ENCODE peak calls at places on chromosomes 2 and 18, in seven cellular contexts. One of them, this sample, is unnamed.

GRCh38 chr2:88549616-88550292 is 77.5 kb downstream of the EIF2AK3 start:
- DNase-seq in RWPE2: no peak
- DNase-seq in transverse colon: no peak
- DNase-seq in WERI-Rb-1: no peak
- DNase-seq in astrocyte of the spinal cord: no peak
- DNase-seq in fibroblast of villous mesenchyme: no peak
- DNase-seq in left lung: no peak
- DNase-seq in this sample: no peak

GRCh38 chr2:48085888-48086287 is 179.6 kb upstream of the FBXO11 start:
- DNase-seq in RWPE2: no peak
- DNase-seq in WERI-Rb-1: no peak
- DNase-seq in astrocyte of the spinal cord: no peak
- DNase-seq in transverse colon: no peak
- DNase-seq in left lung: no peak
- DNase-seq in fibroblast of villous mesenchyme: no peak
- DNase-seq in this sample: no peak

GRCh38 chr2:64036343-64036742 is 17.1 kb upstream of the VPS54 start:
- DNase-seq in WERI-Rb-1: no peak
- DNase-seq in astrocyte of the spinal cord: peak
- DNase-seq in transverse colon: no peak
- DNase-seq in fibroblast of villous mesenchyme: peak
- DNase-seq in left lung: no peak
- DNase-seq in RWPE2: no peak
- DNase-seq in this sample: no peak

GRCh38 chr2:25170888-25171287 is 2.5 kb upstream of the POMC start:
- DNase-seq in transverse colon: no peak
- DNase-seq in RWPE2: no peak
- DNase-seq in WERI-Rb-1: no peak
- DNase-seq in fibroblast of villous mesenchyme: no peak
- DNase-seq in left lung: no peak
- DNase-seq in astrocyte of the spinal cord: no peak
- DNase-seq in this sample: no peak

GRCh38 chr2:226832076-226832475 is 3.8 kb upstream of the RHBDD1 start:
- DNase-seq in RWPE2: no peak
- DNase-seq in left lung: no peak
- DNase-seq in astrocyte of the spinal cord: no peak
- DNase-seq in fibroblast of villous mesenchyme: no peak
- DNase-seq in transverse colon: no peak
- DNase-seq in WERI-Rb-1: no peak
- DNase-seq in this sample: no peak

GRCh38 chr2:234678721-234679120 is 181.8 kb upstream of the ARL4C start:
- DNase-seq in WERI-Rb-1: peak
- DNase-seq in left lung: no peak
- DNase-seq in transverse colon: no peak
- DNase-seq in astrocyte of the spinal cord: peak
- DNase-seq in RWPE2: no peak
- DNase-seq in fibroblast of villous mesenchyme: peak
- DNase-seq in this sample: no peak

GRCh38 chr2:100584811-100585210 is 22.0 kb downstream of the PDCL3 start:
- DNase-seq in WERI-Rb-1: no peak
- DNase-seq in astrocyte of the spinal cord: no peak
- DNase-seq in RWPE2: no peak
- DNase-seq in left lung: no peak
- DNase-seq in transverse colon: no peak
- DNase-seq in fibroblast of villous mesenchyme: no peak
- DNase-seq in this sample: no peak

GRCh38 chr2:149055751-149056150 is 17.3 kb downstream of the LYPD6B start:
- DNase-seq in RWPE2: no peak
- DNase-seq in fibroblast of villous mesenchyme: no peak
- DNase-seq in left lung: no peak
- DNase-seq in WERI-Rb-1: no peak
- DNase-seq in astrocyte of the spinal cord: no peak
- DNase-seq in transverse colon: no peak
- DNase-seq in this sample: no peak

GRCh38 chr2:108531674-108532055 is 2.6 kb upstream of the LIMS1 start:
- DNase-seq in transverse colon: no peak
- DNase-seq in astrocyte of the spinal cord: no peak
- DNase-seq in left lung: no peak
- DNase-seq in fibroblast of villous mesenchyme: no peak
- DNase-seq in WERI-Rb-1: no peak
- DNase-seq in RWPE2: no peak
- DNase-seq in this sample: no peak

GRCh38 chr2:127770973-127771735 is 39.8 kb downstream of the WDR33 start:
- DNase-seq in fibroblast of villous mesenchyme: peak
- DNase-seq in WERI-Rb-1: no peak
- DNase-seq in transverse colon: no peak
- DNase-seq in RWPE2: no peak
- DNase-seq in astrocyte of the spinal cord: peak
- DNase-seq in left lung: no peak
- DNase-seq in this sample: no peak

GRCh38 chr2:36352711-36353110 is 2.9 kb upstream of the CRIM1 start:
- DNase-seq in WERI-Rb-1: no peak
- DNase-seq in transverse colon: no peak
- DNase-seq in fibroblast of villous mesenchyme: peak
- DNase-seq in left lung: no peak
- DNase-seq in RWPE2: no peak
- DNase-seq in astrocyte of the spinal cord: peak
- DNase-seq in this sample: no peak

GRCh38 chr2:85811850-85812735 is 58.3 kb downstream of the ATOH8 start:
- DNase-seq in transverse colon: no peak
- DNase-seq in fibroblast of villous mesenchyme: no peak
- DNase-seq in RWPE2: no peak
- DNase-seq in left lung: peak
- DNase-seq in WERI-Rb-1: no peak
- DNase-seq in astrocyte of the spinal cord: no peak
- DNase-seq in this sample: no peak

GRCh38 chr2:26666671-26667070 is 25.5 kb upstream of the CIB4 start:
- DNase-seq in WERI-Rb-1: peak
- DNase-seq in left lung: no peak
- DNase-seq in transverse colon: no peak
- DNase-seq in fibroblast of villous mesenchyme: no peak
- DNase-seq in astrocyte of the spinal cord: no peak
- DNase-seq in RWPE2: no peak
- DNase-seq in this sample: no peak

GRCh38 chr2:160394153-160394552 is 99.5 kb downstream of the RBMS1 start:
- DNase-seq in transverse colon: no peak
- DNase-seq in WERI-Rb-1: no peak
- DNase-seq in RWPE2: no peak
- DNase-seq in astrocyte of the spinal cord: no peak
- DNase-seq in fibroblast of villous mesenchyme: no peak
- DNase-seq in left lung: no peak
- DNase-seq in this sample: no peak

GRCh38 chr18:49168970-49169619 is 218.3 kb upstream of the SMAD7 start:
- DNase-seq in WERI-Rb-1: no peak
- DNase-seq in RWPE2: no peak
- DNase-seq in astrocyte of the spinal cord: no peak
- DNase-seq in fibroblast of villous mesenchyme: no peak
- DNase-seq in transverse colon: peak
- DNase-seq in left lung: no peak
- DNase-seq in this sample: no peak

GRCh38 chr2:241574911-241575623 is 16.5 kb downstream of the BOK start:
- DNase-seq in astrocyte of the spinal cord: no peak
- DNase-seq in fibroblast of villous mesenchyme: no peak
- DNase-seq in WERI-Rb-1: no peak
- DNase-seq in transverse colon: no peak
- DNase-seq in left lung: no peak
- DNase-seq in RWPE2: no peak
- DNase-seq in this sample: no peak

GRCh38 chr2:44777542-44777941 is 164.0 kb upstream of the SIX3 start:
- DNase-seq in WERI-Rb-1: peak
- DNase-seq in RWPE2: no peak
- DNase-seq in left lung: no peak
- DNase-seq in fibroblast of villous mesenchyme: no peak
- DNase-seq in astrocyte of the spinal cord: no peak
- DNase-seq in transverse colon: peak
- DNase-seq in this sample: no peak

GRCh38 chr2:9820020-9820973 is 23.0 kb upstream of the TAF1B start:
- DNase-seq in astrocyte of the spinal cord: peak
- DNase-seq in transverse colon: no peak
- DNase-seq in WERI-Rb-1: peak
- DNase-seq in fibroblast of villous mesenchyme: peak
- DNase-seq in left lung: no peak
- DNase-seq in RWPE2: peak
- DNase-seq in this sample: no peak

DNA sequence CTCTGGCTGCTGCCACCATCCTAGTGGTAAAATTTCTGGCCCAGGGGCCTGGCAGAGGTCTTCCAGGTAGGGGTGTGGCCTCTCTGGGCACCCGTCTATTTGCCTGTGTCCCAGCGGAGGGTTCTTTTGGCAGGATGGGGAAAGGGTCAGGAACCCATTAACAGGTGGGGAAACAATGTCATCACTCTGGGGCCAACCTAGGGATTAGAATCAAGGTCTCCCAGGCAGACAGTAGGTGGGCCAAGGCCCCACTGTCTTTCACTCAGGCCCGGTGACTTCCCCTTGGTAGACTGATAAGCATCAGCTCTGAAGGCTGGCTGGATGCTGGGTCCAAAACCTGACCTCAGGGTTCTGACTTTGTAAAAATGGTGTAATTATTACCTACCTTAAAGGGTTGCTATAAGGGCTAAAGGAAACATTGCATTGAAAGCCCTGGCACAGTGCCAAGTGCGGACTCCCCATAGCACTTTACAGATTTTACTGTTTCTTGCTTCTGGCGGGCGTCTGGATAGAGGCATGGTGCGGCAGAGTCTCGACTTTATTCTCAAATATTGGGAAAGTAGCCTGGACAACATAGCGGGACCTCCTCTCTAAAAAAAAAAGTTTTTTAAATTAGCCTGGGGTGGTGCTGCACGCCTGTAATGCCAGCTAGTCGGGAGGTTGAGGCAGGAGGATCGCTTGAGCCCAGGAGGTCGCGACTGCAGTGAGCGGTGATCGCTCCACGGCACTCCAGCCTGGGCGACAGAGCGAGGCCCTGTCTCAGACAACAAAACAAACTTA is 2.2 kb downstream of the LBX2 start:
- DNase-seq in left lung: peak
- DNase-seq in fibroblast of villous mesenchyme: no peak
- DNase-seq in RWPE2: no peak
- DNase-seq in transverse colon: no peak
- DNase-seq in WERI-Rb-1: no peak
- DNase-seq in astrocyte of the spinal cord: no peak
- DNase-seq in this sample: no peak
- H3K4me3 ChIP-seq in left lung: peak
- H3K4me3 ChIP-seq in fibroblast of villous mesenchyme: no peak
- H3K4me3 ChIP-seq in RWPE2: no peak
- H3K4me3 ChIP-seq in transverse colon: no peak
- H3K4me3 ChIP-seq in WERI-Rb-1: no peak
- H3K4me3 ChIP-seq in astrocyte of the spinal cord: no peak
- H3K4me3 ChIP-seq in this sample: peak

DNA sequence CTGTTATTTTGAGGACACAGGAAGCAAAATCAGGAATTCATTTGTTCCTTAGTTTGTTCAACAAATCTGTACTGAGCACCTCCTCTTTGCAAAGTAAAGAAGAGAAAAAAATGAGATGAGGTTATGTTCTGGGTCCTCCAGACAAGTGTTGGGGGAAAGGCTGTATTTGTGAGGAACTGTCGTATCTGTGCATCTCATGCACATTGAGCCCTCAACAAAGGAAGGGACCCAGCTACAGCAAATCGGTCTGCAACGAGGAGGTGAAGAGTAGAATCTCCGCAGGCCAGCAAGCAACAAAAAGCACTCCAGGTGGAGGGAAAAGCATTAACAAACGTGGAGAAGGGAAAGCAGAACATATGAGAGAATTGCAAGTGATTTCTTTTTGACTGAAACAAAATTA is 143.0 kb upstream of the CYP1B1 start:
- DNase-seq in astrocyte of the spinal cord: no peak
- DNase-seq in transverse colon: no peak
- DNase-seq in fibroblast of villous mesenchyme: no peak
- DNase-seq in left lung: no peak
- DNase-seq in RWPE2: no peak
- DNase-seq in WERI-Rb-1: no peak
- DNase-seq in this sample: no peak
- H3K4me3 ChIP-seq in astrocyte of the spinal cord: no peak
- H3K4me3 ChIP-seq in transverse colon: no peak
- H3K4me3 ChIP-seq in fibroblast of villous mesenchyme: no peak
- H3K4me3 ChIP-seq in left lung: no peak
- H3K4me3 ChIP-seq in RWPE2: no peak
- H3K4me3 ChIP-seq in WERI-Rb-1: no peak
- H3K4me3 ChIP-seq in this sample: no peak

GRCh38 chr18:2655153-2655953 is at the start of gene SMCHD1:
- DNase-seq in left lung: peak
- DNase-seq in RWPE2: peak
- DNase-seq in astrocyte of the spinal cord: peak
- DNase-seq in WERI-Rb-1: peak
- DNase-seq in transverse colon: peak
- DNase-seq in fibroblast of villous mesenchyme: peak
- DNase-seq in this sample: peak

GRCh38 chr18:2657043-2657512 is 1.6 kb downstream of the SMCHD1 start:
- DNase-seq in fibroblast of villous mesenchyme: no peak
- DNase-seq in RWPE2: no peak
- DNase-seq in WERI-Rb-1: no peak
- DNase-seq in left lung: no peak
- DNase-seq in transverse colon: no peak
- DNase-seq in astrocyte of the spinal cord: peak
- DNase-seq in this sample: no peak

GRCh38 chr18:2655954-2656236 is 369 bp downstream of the SMCHD1 start:
- DNase-seq in astrocyte of the spinal cord: no peak
- DNase-seq in transverse colon: no peak
- DNase-seq in left lung: no peak
- DNase-seq in RWPE2: peak
- DNase-seq in WERI-Rb-1: no peak
- DNase-seq in fibroblast of villous mesenchyme: no peak
- DNase-seq in this sample: no peak

GRCh38 chr18:2656237-2657042 is 914 bp downstream of the SMCHD1 start:
- DNase-seq in RWPE2: no peak
- DNase-seq in left lung: peak
- DNase-seq in WERI-Rb-1: peak
- DNase-seq in transverse colon: peak
- DNase-seq in astrocyte of the spinal cord: peak
- DNase-seq in fibroblast of villous mesenchyme: peak
- DNase-seq in this sample: no peak

DNA sequence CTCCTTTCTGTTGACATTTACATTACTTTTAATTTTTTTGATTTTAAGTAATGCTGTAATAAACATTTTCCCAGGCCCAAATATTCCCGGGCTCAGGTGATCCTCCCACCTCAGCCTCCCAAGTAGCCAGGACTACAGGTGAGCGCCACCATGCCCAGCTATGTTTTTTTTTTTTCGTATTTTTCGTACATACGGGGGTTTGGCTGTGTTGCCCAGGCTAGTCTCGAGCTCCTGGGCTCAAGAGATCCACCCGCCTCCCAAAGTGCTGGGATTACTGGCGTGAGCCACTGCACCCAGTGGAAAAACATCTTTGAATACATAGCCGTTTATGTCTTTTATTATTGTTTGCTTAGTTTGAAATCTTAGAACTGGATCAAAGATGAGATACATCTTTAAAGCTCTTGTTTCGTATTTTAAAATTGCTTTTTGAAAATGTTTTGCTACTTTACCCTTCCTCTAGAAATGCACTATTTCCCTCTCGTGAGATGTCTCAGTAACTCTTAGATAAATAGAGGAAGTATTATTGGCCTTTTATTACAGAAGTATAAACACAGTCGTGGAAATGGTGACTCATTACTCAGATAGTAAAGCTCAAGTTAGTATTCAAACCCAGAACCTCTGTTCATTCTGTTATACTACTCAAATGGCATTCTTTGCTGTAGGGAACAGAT is 2.4 kb downstream of the SMCHD1 start:
- DNase-seq in transverse colon: no peak
- DNase-seq in left lung: no peak
- DNase-seq in astrocyte of the spinal cord: peak
- DNase-seq in RWPE2: no peak
- DNase-seq in fibroblast of villous mesenchyme: peak
- DNase-seq in WERI-Rb-1: no peak
- DNase-seq in this sample: no peak
- H3K4me3 ChIP-seq in transverse colon: peak
- H3K4me3 ChIP-seq in left lung: no peak
- H3K4me3 ChIP-seq in astrocyte of the spinal cord: peak
- H3K4me3 ChIP-seq in RWPE2: peak
- H3K4me3 ChIP-seq in fibroblast of villous mesenchyme: peak
- H3K4me3 ChIP-seq in WERI-Rb-1: no peak
- H3K4me3 ChIP-seq in this sample: peak

GRCh38 chr2:96146881-96147592 is 1.8 kb upstream of the DUSP2 start:
- DNase-seq in transverse colon: peak
- DNase-seq in fibroblast of villous mesenchyme: no peak
- DNase-seq in WERI-Rb-1: no peak
- DNase-seq in astrocyte of the spinal cord: no peak
- DNase-seq in RWPE2: peak
- DNase-seq in left lung: peak
- DNase-seq in this sample: no peak
- H3K4me3 ChIP-seq in transverse colon: no peak
- H3K4me3 ChIP-seq in fibroblast of villous mesenchyme: no peak
- H3K4me3 ChIP-seq in WERI-Rb-1: no peak
- H3K4me3 ChIP-seq in astrocyte of the spinal cord: no peak
- H3K4me3 ChIP-seq in RWPE2: no peak
- H3K4me3 ChIP-seq in left lung: no peak
- H3K4me3 ChIP-seq in this sample: no peak

This sample was measured in dorsolateral prefrontal cortex.